ENCODE peak calls at places on chromosome 5, in eight cellular contexts. X, D, U, J, H, I, N and M are unnamed samples.

GRCh38 chr5:168931638-168932345 is 352.6 kb upstream of the PANK3 start:
- DNase-seq in N (no peak), J (no peak), X (no peak), H (no peak), I (peak; percentile 60), D (no peak), U (no peak), M (no peak)

GRCh38 chr5:138601444-138601843 is 26.2 kb upstream of the HSPA9 start:
- DNase-seq in I (peak; percentile 93), X (peak; percentile 97), U (no peak), N (no peak), J (peak; percentile 58), D (no peak), H (no peak), M (no peak)

GRCh38 chr5:84274585-84275468 is 109.9 kb downstream of the EDIL3 start:
- DNase-seq in U (no peak), X (peak; percentile 60), D (no peak), J (peak; percentile 47), I (peak; percentile 30), H (no peak), N (peak; percentile 75), M (no peak)

GRCh38 chr5:134003957-134004625 is 684 bp downstream of the VDAC1 start:
- DNase-seq in X (peak; percentile 51), I (peak; percentile 78), D (peak; percentile 51), N (peak; percentile 68), U (peak; percentile 39), J (peak; percentile 64), H (peak; percentile 19), M (no peak)

GRCh38 chr5:167908596-167908995 is 382.8 kb upstream of the WWC1 start:
- DNase-seq in U (no peak), J (peak; percentile 15), I (no peak), H (no peak), D (no peak), N (no peak), X (no peak), M (no peak)

GRCh38 chr5:98768160-98769005 is 5.1 kb upstream of the RGMB start:
- DNase-seq in U (peak; percentile 39), D (peak; percentile 31), I (peak; percentile 88), H (peak; percentile 5), J (peak; percentile 66), X (peak; percentile 76), N (peak; percentile 92), M (no peak)

GRCh38 chr5:127585661-127586060 is 63.2 kb upstream of the CTXN3 start:
- DNase-seq in H (no peak), D (no peak), I (no peak), N (peak; percentile 32), J (no peak), U (no peak), X (no peak), M (no peak)

GRCh38 chr5:10201223-10201868 is 48.3 kb downstream of the ATPSCKMT start:
- DNase-seq in D (no peak), H (no peak), I (peak; percentile 25), X (peak; percentile 8), J (no peak), U (no peak), N (peak; percentile 82), M (no peak)

GRCh38 chr5:84290673-84291072 is 94.0 kb downstream of the EDIL3 start:
- DNase-seq in J (no peak), U (no peak), D (no peak), H (no peak), I (no peak), N (no peak), X (no peak), M (no peak)

GRCh38 chr5:19555436-19555835 is 432.6 kb downstream of the CDH18 start:
- DNase-seq in I (no peak), D (no peak), N (peak; percentile 50), X (no peak), J (no peak), H (no peak), U (no peak), M (no peak)

GRCh38 chr5:58455966-58456365 is 3.9 kb downstream of the PLK2 start:
- DNase-seq in I (peak; percentile 7), H (no peak), D (no peak), X (no peak), U (no peak), N (no peak), J (no peak), M (no peak)

GRCh38 chr5:61767231-61768080 is 435.4 kb downstream of the ZSWIM6 start:
- DNase-seq in J (no peak), I (no peak), H (no peak), D (no peak), N (no peak), X (no peak), U (no peak), M (no peak)

GRCh38 chr5:154776167-154776566 is 21.0 kb downstream of the LARP1 start:
- DNase-seq in I (no peak), U (no peak), D (no peak), X (no peak), N (no peak), J (no peak), H (no peak), M (no peak)

GRCh38 chr5:53997736-53998627 is 312.4 kb downstream of the ARL15 start:
- DNase-seq in U (no peak), I (no peak), X (no peak), N (no peak), D (no peak), J (no peak), H (no peak), M (no peak)

GRCh38 chr5:4099401-4099800 is 503.8 kb downstream of the IRX1 start:
- DNase-seq in N (no peak), X (no peak), D (no peak), J (no peak), H (no peak), I (no peak), U (no peak), M (no peak)

GRCh38 chr5:83844320-83845068 is 123.8 kb upstream of the HAPLN1 start:
- DNase-seq in J (peak; percentile 74), I (peak; percentile 6), H (no peak), X (peak; percentile 91), D (no peak), U (no peak), N (no peak), M (no peak)

GRCh38 chr5:133324058-133324457 is 272.2 kb downstream of the HSPA4 start:
- DNase-seq in X (no peak), N (no peak), J (no peak), I (no peak), U (no peak), D (no peak), H (no peak), M (no peak)